ENCODE peak calls at places on chromosomes 5 and 9, in eight cellular contexts. N is T-helper 9 cell; Y is HFF-Myc; A is upper lobe of right lung; P is T-helper 1 cell; S is amniotic stem cell; F is SHP77; E is activated CD8-positive, alpha-beta memory T cell treated with anti-CD3 and anti-CD28 coated beads, Interleukin-2, amount 10 ng/mL, durations not matched to agents 7 days and 5 days. U is an unnamed sample.

GRCh38 chr5:134543820-134544692 is 18.6 kb downstream of the JADE2 start:
- DNase-seq in N (no peak), Y (no peak), F (no peak), E (peak; percentile 62), S (no peak), A (peak; percentile 66), P (no peak), U (no peak)

GRCh38 chr9:3824589-3824988 is 298.8 kb upstream of the RFX3 start:
- DNase-seq in A (no peak), P (no peak), E (no peak), S (no peak), F (no peak), N (no peak), Y (peak; percentile 70), U (no peak)

GRCh38 chr9:127660886-127661285 is 45.9 kb upstream of the CFAP157 start:
- DNase-seq in N (no peak), E (no peak), S (no peak), F (no peak), P (no peak), Y (no peak), A (no peak), U (no peak)

GRCh38 chr5:36607114-36607561 is 732 bp downstream of the SLC1A3 start:
- DNase-seq in A (no peak), N (no peak), F (no peak), E (no peak), Y (peak; percentile 24), S (no peak), P (no peak), U (peak; percentile 68)

GRCh38 chr9:126745574-126746411 is 59.0 kb upstream of the ZBTB43 start:
- DNase-seq in N (no peak), P (no peak), A (no peak), E (peak; percentile 46), Y (no peak), S (no peak), F (no peak), U (no peak)

GRCh38 chr9:83511051-83511450 is 27.1 kb downstream of the FRMD3 start:
- DNase-seq in A (no peak), P (no peak), Y (no peak), S (no peak), F (no peak), N (no peak), E (no peak), U (no peak)

GRCh38 chr9:114092336-114092735 is 6.8 kb downstream of the KIF12 start:
- DNase-seq in F (no peak), E (no peak), N (no peak), P (no peak), A (peak; percentile 46), S (no peak), Y (no peak), U (no peak)

GRCh38 chr5:81187885-81188284 is 45.2 kb upstream of the CKMT2 start:
- DNase-seq in P (no peak), A (no peak), Y (no peak), S (no peak), E (no peak), F (peak; percentile 72), N (no peak), U (no peak)

GRCh38 chr5:493251-493701 is 31.0 kb downstream of the SLC9A3 start:
- DNase-seq in F (no peak), S (no peak), A (no peak), N (no peak), P (no peak), E (no peak), Y (no peak), U (no peak)

GRCh38 chr9:12775963-12776774 is 1.3 kb downstream of the LURAP1L start:
- DNase-seq in F (peak; percentile 80), N (no peak), S (peak; percentile 75), A (peak; percentile 89), Y (peak; percentile 57), P (no peak), E (no peak), U (peak; percentile 86)

GRCh38 chr5:132215329-132215728 is 12.3 kb downstream of the P4HA2 start:
- DNase-seq in F (no peak), N (no peak), S (peak; percentile 92), E (no peak), P (no peak), Y (peak; percentile 91), A (peak; percentile 91), U (peak; percentile 15)

GRCh38 chr9:84969084-84969483 is 299.6 kb downstream of the NTRK2 start:
- DNase-seq in A (no peak), F (no peak), N (no peak), P (no peak), S (no peak), Y (no peak), E (no peak), U (no peak)

GRCh38 chr5:81936061-81936460 is 35.8 kb upstream of the ATG10 start:
- DNase-seq in P (no peak), N (no peak), S (no peak), A (no peak), F (no peak), E (no peak), Y (no peak), U (no peak)